ENCODE peak calls at places on chromosomes 1 and 21, in six cellular contexts. P is left cardiac atrium, E is HCT116, X is LoVo, A is A172, V is HepG2. B is an unnamed sample.

GRCh38 chr1:178632619-178633018 is 92.4 kb upstream of the RALGPS2 start:
- DNase-seq in V (no peak), P (no peak), A (peak), X (no peak), E (no peak), B (no peak)

GRCh38 chr21:37562920-37563640 is 196.5 kb downstream of the DYRK1A start:
- DNase-seq in A (no peak), P (peak), V (no peak), X (no peak), E (no peak), B (no peak)

GRCh38 chr1:229114781-229115417 is 156.0 kb upstream of the RAB4A start:
- DNase-seq in P (no peak), E (no peak), X (no peak), A (peak), V (peak), B (no peak)

GRCh38 chr21:33836408-33836807 is 79.2 kb downstream of the ATP5PO start:
- DNase-seq in P (no peak), E (no peak), X (no peak), V (no peak), A (peak), B (no peak)

GRCh38 chr1:180535418-180535999 is 23.3 kb upstream of the OVAAL start:
- DNase-seq in A (no peak), P (no peak), X (no peak), E (no peak), V (no peak), B (no peak)

GRCh38 chr1:1068374-1069060 is 5.6 kb downstream of the RNF223 start:
- DNase-seq in V (no peak), E (no peak), X (peak), P (no peak), A (no peak), B (no peak)

GRCh38 chr1:11109361-11109760 is 9.7 kb upstream of the EXOSC10 start:
- DNase-seq in E (no peak), A (no peak), V (no peak), X (no peak), P (no peak), B (no peak)

GRCh38 chr1:202805886-202806511 is 2.2 kb downstream of the KDM5B start:
- DNase-seq in P (no peak), X (no peak), A (no peak), V (no peak), E (no peak), B (no peak)

GRCh38 chr1:32797456-32797855 is 19.7 kb downstream of the YARS1 start:
- DNase-seq in P (no peak), X (no peak), V (no peak), A (no peak), E (no peak), B (no peak)

GRCh38 chr1:27368872-27369703 is 2.3 kb upstream of the MAP3K6 start:
- DNase-seq in X (no peak), E (no peak), V (no peak), A (no peak), P (no peak), B (peak)

GRCh38 chr1:199550384-199551067 is 477.0 kb upstream of the NR5A2 start:
- DNase-seq in P (no peak), E (no peak), A (no peak), X (no peak), V (no peak), B (no peak)

GRCh38 chr1:119958223-119958622 is 61.9 kb upstream of the ADAM30 start:
- DNase-seq in P (no peak), X (no peak), E (no peak), V (peak), A (no peak), B (no peak)

GRCh38 chr1:116910379-116911165 is 856 bp downstream of the PTGFRN start:
- DNase-seq in X (peak), V (peak), A (no peak), P (peak), E (no peak), B (peak)

GRCh38 chr1:46526689-46527291 is 24.7 kb downstream of the KNCN start:
- DNase-seq in E (no peak), A (no peak), P (no peak), V (peak), X (no peak), B (peak)

GRCh38 chr1:156627313-156627880 is 8.2 kb downstream of the HAPLN2 start:
- DNase-seq in E (peak), V (peak), X (peak), A (peak), P (no peak), B (peak)

GRCh38 chr1:240404286-240404685 is 207.7 kb downstream of the GREM2 start:
- DNase-seq in X (no peak), V (no peak), A (no peak), P (no peak), E (no peak), B (no peak)

GRCh38 chr1:223329252-223329651 is 34.7 kb downstream of the SUSD4 start:
- DNase-seq in X (no peak), V (no peak), A (no peak), E (no peak), P (no peak), B (no peak)

GRCh38 chr1:25914074-25914995 is 8.1 kb upstream of the STMN1 start:
- DNase-seq in E (no peak), V (no peak), A (no peak), X (no peak), P (no peak), B (no peak)

GRCh38 chr1:208107817-208108608 is 136.2 kb downstream of the PLXNA2 start:
- DNase-seq in P (peak), X (peak), A (peak), V (no peak), E (no peak), B (no peak)

GRCh38 chr1:73626326-73626725 is 571.6 kb downstream of the LRRIQ3 start:
- DNase-seq in A (no peak), X (no peak), V (no peak), P (no peak), E (no peak), B (no peak)

GRCh38 chr1:87463917-87464565 is 135.4 kb downstream of the LMO4 start:
- DNase-seq in X (no peak), V (no peak), A (no peak), P (no peak), E (no peak), B (no peak)

GRCh38 chr1:69401894-69402293 is 165.8 kb upstream of the LRRC7 start:
- DNase-seq in X (no peak), A (no peak), V (no peak), E (no peak), P (no peak), B (no peak)